ENCODE peak calls at places on chromosomes 2 and 18, in five cellular contexts. J, G, I, Z and X are unnamed samples.

GRCh38 chr2:183248866-183249567 is 124.8 kb downstream of the NUP35 start:
- DNase-seq in J (peak), G (no peak), I (peak), Z (no peak), X (peak)

GRCh38 chr18:59606193-59607175 is 90.7 kb downstream of the CCBE1 start:
- DNase-seq in J (peak), G (no peak), I (no peak), Z (peak), X (no peak)

GRCh38 chr2:181438298-181438697 is 18.9 kb upstream of the ITGA4 start:
- DNase-seq in J (no peak), G (no peak), I (peak), Z (no peak), X (peak)

GRCh38 chr2:142190805-142191204 is 60.0 kb upstream of the LRP1B start:
- DNase-seq in J (no peak), G (no peak), I (peak), Z (no peak), X (no peak)

GRCh38 chr2:152047826-152048476 is 50.9 kb downstream of the CACNB4 start:
- DNase-seq in J (peak), G (no peak), I (no peak), Z (no peak), X (peak)

GRCh38 chr18:78979682-78980278 is at the start of gene SALL3:
- DNase-seq in J (no peak), G (no peak), I (no peak), Z (no peak), X (no peak)

GRCh38 chr2:14626873-14627272 is 5.6 kb upstream of the LRATD1 start:
- DNase-seq in J (no peak), G (no peak), I (peak), Z (no peak), X (no peak)

GRCh38 chr2:9434484-9434883 is 11.0 kb downstream of the CPSF3 start:
- DNase-seq in J (peak), G (no peak), I (no peak), Z (no peak), X (no peak)

GRCh38 chr2:101149241-101150192 is 1.7 kb downstream of the TBC1D8 start:
- DNase-seq in J (peak), G (peak), I (peak), Z (peak), X (peak)

GRCh38 chr2:124704056-124704644 is 679.1 kb downstream of the CNTNAP5 start:
- DNase-seq in J (no peak), G (no peak), I (no peak), Z (no peak), X (no peak)

GRCh38 chr2:101038455-101039255 is 36.6 kb downstream of the RPL31 start:
- DNase-seq in J (peak), G (no peak), I (peak), Z (no peak), X (peak)

GRCh38 chr18:79366177-79367094 is 29.3 kb upstream of the NFATC1 start:
- DNase-seq in J (peak), G (no peak), I (no peak), Z (no peak), X (no peak)

GRCh38 chr2:74695663-74696062 is 41.6 kb downstream of the SEMA4F start:
- DNase-seq in J (no peak), G (no peak), I (no peak), Z (no peak), X (no peak)

GRCh38 chr2:157759855-157760254 is 116.3 kb downstream of the ACVR1 start:
- DNase-seq in J (no peak), G (no peak), I (no peak), Z (no peak), X (no peak)

GRCh38 chr2:3289526-3289925 is 88.1 kb downstream of the EIPR1 start:
- DNase-seq in J (no peak), G (no peak), I (no peak), Z (no peak), X (no peak)

GRCh38 chr18:23279931-23280330 is 144.6 kb downstream of the CABLES1 start:
- DNase-seq in J (no peak), G (no peak), I (no peak), Z (no peak), X (no peak)

GRCh38 chr18:27735117-27735516 is 441.8 kb downstream of the CDH2 start:
- DNase-seq in J (no peak), G (no peak), I (no peak), Z (no peak), X (no peak)

GRCh38 chr2:121099329-121100318 is 185.4 kb downstream of the TFCP2L1 start:
- DNase-seq in J (no peak), G (no peak), I (no peak), Z (peak), X (peak)

GRCh38 chr2:71500426-71501079 is 47.2 kb downstream of the DYSF start:
- DNase-seq in J (no peak), G (peak), I (no peak), Z (peak), X (no peak)

GRCh38 chr18:37604032-37604431 is 38.4 kb upstream of the CELF4 start:
- DNase-seq in J (no peak), G (no peak), I (no peak), Z (no peak), X (no peak)

GRCh38 chr2:44360749-44361329 is 455 bp downstream of the PREPL start:
- DNase-seq in J (peak), G (no peak), I (no peak), Z (no peak), X (peak)

GRCh38 chr18:8726281-8726680 is 20.9 kb downstream of the MTCL1 start:
- DNase-seq in J (no peak), G (no peak), I (no peak), Z (no peak), X (no peak)

GRCh38 chr2:230661072-230661957 is 51.3 kb upstream of the CAB39 start:
- DNase-seq in J (no peak), G (no peak), I (no peak), Z (no peak), X (no peak)

GRCh38 chr18:75581336-75582121 is 154.0 kb upstream of the SMIM21 start:
- DNase-seq in J (peak), G (no peak), I (no peak), Z (no peak), X (no peak)

GRCh38 chr2:174120346-174120745 is 128.0 kb downstream of the OLA1 start:
- DNase-seq in J (peak), G (no peak), I (peak), Z (no peak), X (peak)

GRCh38 chr2:168192839-168193616 is 54.4 kb downstream of the STK39 start:
- DNase-seq in J (no peak), G (no peak), I (no peak), Z (no peak), X (no peak)

GRCh38 chr18:22347624-22348511 is 69.8 kb downstream of the CTAGE1 start:
- DNase-seq in J (no peak), G (peak), I (no peak), Z (peak), X (no peak)

GRCh38 chr18:79871481-79872091 is 73.8 kb downstream of the KCNG2 start:
- DNase-seq in J (no peak), G (no peak), I (no peak), Z (no peak), X (no peak)

GRCh38 chr2:20661981-20662937 is 4.7 kb upstream of the GDF7 start:
- DNase-seq in J (no peak), G (peak), I (no peak), Z (no peak), X (no peak)

GRCh38 chr2:150467641-150467963 is 19.9 kb downstream of the RND3 start:
- DNase-seq in J (no peak), G (no peak), I (no peak), Z (no peak), X (no peak)

GRCh38 chr2:104790100-104790811 is 63.7 kb upstream of the POU3F3 start:
- DNase-seq in J (no peak), G (no peak), I (no peak), Z (no peak), X (no peak)

GRCh38 chr2:71564790-71565189 is 111.4 kb downstream of the DYSF start:
- DNase-seq in J (no peak), G (no peak), I (no peak), Z (no peak), X (no peak)

GRCh38 chr2:83665894-83666293 is 793.2 kb downstream of the SUCLG1 start:
- DNase-seq in J (peak), G (no peak), I (no peak), Z (no peak), X (peak)

GRCh38 chr18:46950064-46950656 is 32.8 kb downstream of the KATNAL2 start:
- DNase-seq in J (no peak), G (no peak), I (no peak), Z (no peak), X (peak)

GRCh38 chr2:8361930-8362329 is 319.9 kb upstream of the ID2 start:
- DNase-seq in J (no peak), G (no peak), I (no peak), Z (no peak), X (no peak)

GRCh38 chr2:25042321-25043240 is 705 bp downstream of the EFR3B start:
- DNase-seq in J (peak), G (peak), I (no peak), Z (peak), X (no peak)

GRCh38 chr2:121565389-121566250 is 34.9 kb downstream of the RNU4ATAC start:
- DNase-seq in J (no peak), G (no peak), I (no peak), Z (no peak), X (no peak)

GRCh38 chr2:238851751-238852150 is 3.9 kb downstream of the TWIST2 start:
- DNase-seq in J (no peak), G (no peak), I (no peak), Z (no peak), X (no peak)

GRCh38 chr2:145800201-145801091 is 1280.5 kb upstream of the ZEB2 start:
- DNase-seq in J (peak), G (no peak), I (peak), Z (no peak), X (peak)

DNA sequence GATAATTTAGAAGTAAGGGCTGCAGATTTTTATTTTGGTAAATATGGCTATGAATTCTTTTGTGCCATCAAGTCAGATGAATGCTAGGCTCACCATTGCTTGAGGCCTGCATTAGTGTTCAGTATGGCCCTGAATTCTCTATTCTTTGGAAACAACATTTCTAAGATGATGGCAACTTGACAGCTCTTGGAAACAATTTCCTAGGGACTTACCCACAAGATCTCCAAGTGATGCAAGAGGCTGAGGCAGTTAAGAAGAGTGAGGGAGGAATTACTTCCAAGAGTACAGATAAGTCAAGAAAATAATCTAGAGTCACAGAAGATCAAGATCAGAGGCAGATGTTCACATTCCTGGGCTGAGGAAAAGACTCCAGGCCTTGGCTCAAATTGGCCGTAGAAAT is 129.1 kb downstream of the NRP2 start:
- DNase-seq in J (peak), G (no peak), I (no peak), Z (no peak), X (no peak)
- TF ChIP-seq CTCF in J (no peak), G (no peak), I (no peak), Z (no peak), X (no peak)

DNA sequence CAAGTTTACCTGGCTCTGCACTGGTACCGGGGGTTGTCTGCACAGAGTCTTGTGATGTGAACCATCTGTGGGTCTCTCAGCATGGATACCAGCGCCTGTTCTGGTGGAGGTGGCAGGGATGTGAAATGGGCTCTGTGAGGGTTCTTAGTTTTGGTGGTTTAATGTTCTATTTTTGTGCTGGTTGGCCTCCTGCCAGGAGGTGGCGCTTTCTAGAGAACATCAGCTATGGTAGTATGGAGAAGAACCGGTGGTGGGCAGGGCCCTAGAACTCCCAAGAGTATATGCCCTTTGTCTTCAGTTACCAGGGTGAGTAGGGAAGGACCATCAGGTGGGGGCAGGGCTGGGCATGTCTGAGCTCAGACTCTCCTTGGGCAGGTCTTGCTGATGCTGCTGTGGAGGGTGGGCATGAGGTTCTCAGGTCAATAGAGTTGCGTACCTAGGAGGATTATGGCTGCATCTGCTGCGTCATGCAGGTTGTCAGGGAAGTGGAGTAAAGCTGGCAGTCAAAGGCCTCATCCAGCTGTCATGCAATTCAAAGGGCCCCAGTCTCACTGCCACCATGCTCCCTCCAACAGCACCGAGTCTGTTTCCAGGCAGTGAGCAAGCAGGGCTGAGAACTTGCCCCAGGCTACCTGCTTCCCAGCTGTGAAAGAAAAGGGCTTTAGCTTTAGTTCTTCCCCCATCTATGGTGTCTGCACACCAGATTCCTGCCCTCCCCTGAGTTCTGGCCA is 278.0 kb downstream of the METTL4 start:
- DNase-seq in J (no peak), G (no peak), I (no peak), Z (no peak), X (no peak)
- TF ChIP-seq CTCF in J (no peak), G (no peak), I (no peak), Z (no peak), X (no peak)

DNA sequence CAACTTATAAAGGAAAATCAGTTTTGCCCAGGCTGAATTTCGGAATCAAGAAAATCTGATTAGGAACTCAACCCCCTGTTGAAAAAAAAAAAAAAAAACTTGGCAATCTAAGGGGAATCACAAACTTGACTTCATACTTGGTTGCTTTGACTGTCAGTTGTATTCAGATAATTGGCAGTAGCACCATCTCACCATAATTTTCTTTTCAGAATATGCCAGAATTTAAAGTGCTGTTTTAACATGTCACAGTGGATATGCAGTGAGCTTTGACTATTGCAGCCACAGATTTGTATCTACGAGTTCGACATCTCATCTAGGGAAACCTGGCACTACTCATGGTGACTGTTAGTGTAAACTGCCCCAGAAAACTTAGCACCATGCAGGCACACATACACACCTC is 761.4 kb upstream of the KLHL29 start:
- DNase-seq in J (no peak), G (no peak), I (no peak), Z (no peak), X (no peak)
- TF ChIP-seq CTCF in J (no peak), G (no peak), I (no peak), Z (no peak), X (no peak)

GRCh38 chr18:50194623-50195532 is at the start of gene MYO5B:
- DNase-seq in J (no peak), G (peak), I (peak), Z (peak), X (peak)
- TF ChIP-seq CTCF in J (no peak), G (no peak), I (peak), Z (peak), X (peak)

GRCh38 chr2:220460257-220460985 is 833.0 kb downstream of the SLC4A3 start:
- DNase-seq in J (peak), G (no peak), I (no peak), Z (no peak), X (no peak)
- TF ChIP-seq CTCF in J (peak), G (no peak), I (no peak), Z (peak), X (no peak)